ENCODE peak calls at places on chromosomes 13 and 19, in four cellular contexts. U is retina, G is Calu3, T is GF-D8. B is an unnamed sample.

GRCh38 chr13:25945596-25945995 is 106.2 kb downstream of the SHISA2 start:
- DNase-seq in U (no peak), G (no peak), T (no peak), B (no peak)

GRCh38 chr19:13623686-13624405 is 117.6 kb upstream of the CACNA1A start:
- DNase-seq in U (peak), G (no peak), T (no peak), B (peak)

GRCh38 chr13:21569686-21570085 is 34.3 kb downstream of the MICU2 start:
- DNase-seq in U (no peak), G (no peak), T (no peak), B (no peak)

GRCh38 chr19:2049741-2050348 is 1.2 kb downstream of the MKNK2 start:
- DNase-seq in U (peak), G (peak), T (peak), B (no peak)

GRCh38 chr13:24899601-24900000 is 135.6 kb downstream of the RNF17 start:
- DNase-seq in U (no peak), G (no peak), T (no peak), B (no peak)

GRCh38 chr13:113074876-113075275 is 30.7 kb upstream of the F7 start:
- DNase-seq in U (no peak), G (no peak), T (no peak), B (no peak)

GRCh38 chr19:11145147-11145924 is 10.2 kb downstream of the SPC24 start:
- DNase-seq in U (no peak), G (no peak), T (no peak), B (no peak)

GRCh38 chr19:42150353-42150752 is 18.1 kb upstream of the POU2F2 start:
- DNase-seq in U (no peak), G (peak), T (no peak), B (no peak)

GRCh38 chr13:113652404-113653263 is 5.4 kb downstream of the ATP4B start:
- DNase-seq in U (no peak), G (no peak), T (no peak), B (no peak)